ENCODE peak calls at places on chromosomes 1 and 21, in four cellular contexts. W is GM12878, N is HepG2, G is H1. V is an unnamed sample.
A peak's percentile ranks its signal among the peaks of the same experiment; 100 is the strongest.

GRCh38 chr1:99457381-99458165 is 188.3 kb upstream of the PALMD start:
- DNase-seq in N (no peak), G (no peak), W (no peak), V (no peak)

GRCh38 chr1:168499094-168500049 is 44.4 kb downstream of the XCL2 start:
- DNase-seq in W (no peak), G (no peak), N (no peak), V (no peak)

GRCh38 chr1:36157115-36157903 is 1.3 kb downstream of the MAP7D1 start:
- DNase-seq in G (no peak), N (no peak), W (no peak), V (peak; percentile 46)

GRCh38 chr1:159067699-159068621 is 8.6 kb downstream of the AIM2 start:
- DNase-seq in W (peak; percentile 86), G (no peak), N (no peak), V (peak; percentile 5)

GRCh38 chr1:99565606-99566289 is 80.2 kb upstream of the PALMD start:
- DNase-seq in N (peak; percentile 60), W (no peak), G (no peak), V (no peak)

GRCh38 chr1:39631361-39632331 is 7.8 kb downstream of the HEYL start:
- DNase-seq in W (no peak), G (no peak), N (no peak), V (peak; percentile 27)

GRCh38 chr1:145960468-145961108 is 2.8 kb upstream of the LIX1L start:
- DNase-seq in N (peak; percentile 56), W (no peak), G (peak; percentile 92), V (no peak)

GRCh38 chr1:100353988-100354387 is 1.7 kb downstream of the CDC14A start:
- DNase-seq in G (no peak), W (no peak), N (peak; percentile 82), V (no peak)

GRCh38 chr1:218592688-218593087 is 247.6 kb downstream of the TGFB2 start:
- DNase-seq in G (no peak), W (no peak), N (peak; percentile 10), V (no peak)

GRCh38 chr1:36306902-36307456 is 811 bp downstream of the SH3D21 start:
- DNase-seq in G (peak; percentile 97), N (peak; percentile 90), W (peak; percentile 80), V (peak; percentile 100)

GRCh38 chr1:6028042-6028895 is 17.4 kb upstream of the KCNAB2 start:
- DNase-seq in W (no peak), N (no peak), G (no peak), V (no peak)

GRCh38 chr1:116514708-116515525 is 55.9 kb downstream of the CD58 start:
- DNase-seq in N (no peak), W (peak; percentile 88), G (no peak), V (no peak)

GRCh38 chr1:48543854-48544253 is 71.8 kb upstream of the SPATA6 start:
- DNase-seq in N (no peak), G (no peak), W (no peak), V (no peak)

GRCh38 chr21:36646645-36647044 is 52.3 kb upstream of the SIM2 start:
- DNase-seq in G (no peak), W (no peak), N (no peak), V (no peak)

GRCh38 chr1:226002667-226003501 is 3.7 kb upstream of the SDE2 start:
- DNase-seq in N (no peak), W (no peak), G (peak; percentile 80), V (peak; percentile 93)

GRCh38 chr1:219088778-219089557 is 84.7 kb upstream of the LYPLAL1 start:
- DNase-seq in W (peak; percentile 61), G (no peak), N (peak; percentile 28), V (peak; percentile 92)

GRCh38 chr1:187413770-187414169 is 585.0 kb downstream of the PLA2G4A start:
- DNase-seq in G (no peak), N (no peak), W (no peak), V (no peak)

GRCh38 chr1:116474921-116475849 is 95.6 kb downstream of the CD58 start:
- DNase-seq in W (no peak), G (no peak), N (peak; percentile 98), V (no peak)

GRCh38 chr1:32758177-32758794 is 55.7 kb upstream of the SYNC start:
- DNase-seq in N (no peak), G (no peak), W (no peak), V (peak; percentile 45)

GRCh38 chr1:19042675-19043578 is 86.5 kb upstream of the IFFO2 start:
- DNase-seq in G (no peak), N (no peak), W (no peak), V (no peak)

GRCh38 chr21:46253610-46254124 is 25.1 kb upstream of the LSS start:
- DNase-seq in W (peak; percentile 89), G (no peak), N (no peak), V (peak; percentile 60)

GRCh38 chr1:184222561-184223157 is 164.2 kb upstream of the C1orf21 start:
- DNase-seq in G (peak; percentile 83), W (peak; percentile 11), N (peak; percentile 25), V (peak; percentile 64)

GRCh38 chr1:218751208-218751948 is 406.2 kb downstream of the TGFB2 start:
- DNase-seq in W (no peak), G (no peak), N (no peak), V (no peak)

GRCh38 chr1:56639210-56639609 is 5.9 kb upstream of the PRKAA2 start:
- DNase-seq in G (no peak), N (peak; percentile 69), W (no peak), V (no peak)

GRCh38 chr1:201506573-201507567 is at the start of gene CSRP1:
- DNase-seq in W (peak; percentile 39), N (no peak), G (no peak), V (peak; percentile 91)

GRCh38 chr1:244988521-244988920 is 124.2 kb upstream of the HNRNPU start:
- DNase-seq in N (no peak), W (no peak), G (no peak), V (no peak)

GRCh38 chr21:33670076-33670475 is 27.8 kb downstream of the ITSN1 start:
- DNase-seq in G (no peak), N (no peak), W (no peak), V (no peak)

GRCh38 chr1:33312413-33312749 is 8.5 kb downstream of the A3GALT2 start:
- DNase-seq in G (no peak), W (no peak), N (no peak), V (no peak)

GRCh38 chr1:170836146-170836545 is 99.2 kb upstream of the MROH9 start:
- DNase-seq in N (no peak), W (no peak), G (no peak), V (no peak)

GRCh38 chr1:51264470-51264869 is 28.4 kb downstream of the RNF11 start:
- DNase-seq in N (no peak), W (no peak), G (no peak), V (no peak)

GRCh38 chr1:206511362-206512064 is 4.2 kb downstream of the RASSF5 start:
- DNase-seq in G (no peak), N (no peak), W (no peak), V (no peak)
- TF ChIP-seq SRF in G (no peak), N (no peak), W (no peak), V (no peak)

DNA sequence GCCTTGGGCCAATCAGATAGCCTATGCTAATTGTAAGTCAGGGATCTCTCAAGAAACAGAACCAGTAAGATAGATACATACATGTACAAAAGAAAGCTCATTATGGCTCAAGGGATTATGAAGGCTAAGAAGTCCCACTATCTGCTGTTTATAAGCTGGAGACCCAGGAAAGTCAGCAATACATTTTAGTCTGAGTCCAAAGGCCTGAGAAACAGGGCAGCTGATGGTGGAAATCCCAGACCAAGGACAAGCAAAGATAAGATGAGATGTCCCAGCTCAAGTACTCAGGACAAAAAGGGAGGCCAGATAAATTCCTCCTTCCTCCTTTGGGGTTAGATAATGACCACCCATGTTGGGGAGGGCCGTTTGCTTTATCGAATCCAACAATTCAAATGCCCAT is 269.9 kb downstream of the AJAP1 start:
- DNase-seq in G (no peak), N (no peak), W (no peak), V (no peak)
- TF ChIP-seq TAF1 in G (no peak), N (no peak), W (no peak), V (no peak)

GRCh38 chr1:151259351-151259750 is 4.8 kb downstream of the PSMD4 start:
- DNase-seq in N (no peak), W (no peak), G (no peak), V (no peak)

GRCh38 chr1:151254217-151255213 is at the start of gene PSMD4:
- DNase-seq in G (peak; percentile 94), W (peak; percentile 96), N (peak; percentile 94), V (peak; percentile 99)

GRCh38 chr1:151251656-151252470 is 2.7 kb upstream of the PSMD4 start:
- DNase-seq in N (peak; percentile 78), G (peak; percentile 51), W (no peak), V (peak; percentile 73)

DNA sequence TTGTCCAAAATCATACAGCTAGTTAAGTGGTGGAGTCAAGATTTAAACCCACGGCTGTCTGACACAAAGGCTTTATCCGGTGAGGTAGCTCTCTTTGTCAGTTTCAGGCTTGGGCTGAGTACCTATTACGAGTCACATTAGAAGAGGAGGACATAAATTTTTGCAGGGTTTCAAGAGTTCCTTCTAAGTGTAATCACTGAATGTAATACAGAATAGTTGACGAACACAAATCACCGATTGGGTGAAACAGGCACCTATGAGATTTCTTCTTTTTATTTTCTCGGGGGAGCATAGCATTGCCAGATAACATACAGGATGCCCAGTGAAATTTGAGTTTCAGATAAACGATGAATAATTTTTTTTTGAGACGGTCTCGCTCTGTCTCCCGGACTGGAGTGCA is 847 bp downstream of the PSMD4 start:
- DNase-seq in N (no peak), W (no peak), G (no peak), V (no peak)
- TF ChIP-seq SRF in N (no peak), W (no peak), G (no peak), V (no peak)

DNA sequence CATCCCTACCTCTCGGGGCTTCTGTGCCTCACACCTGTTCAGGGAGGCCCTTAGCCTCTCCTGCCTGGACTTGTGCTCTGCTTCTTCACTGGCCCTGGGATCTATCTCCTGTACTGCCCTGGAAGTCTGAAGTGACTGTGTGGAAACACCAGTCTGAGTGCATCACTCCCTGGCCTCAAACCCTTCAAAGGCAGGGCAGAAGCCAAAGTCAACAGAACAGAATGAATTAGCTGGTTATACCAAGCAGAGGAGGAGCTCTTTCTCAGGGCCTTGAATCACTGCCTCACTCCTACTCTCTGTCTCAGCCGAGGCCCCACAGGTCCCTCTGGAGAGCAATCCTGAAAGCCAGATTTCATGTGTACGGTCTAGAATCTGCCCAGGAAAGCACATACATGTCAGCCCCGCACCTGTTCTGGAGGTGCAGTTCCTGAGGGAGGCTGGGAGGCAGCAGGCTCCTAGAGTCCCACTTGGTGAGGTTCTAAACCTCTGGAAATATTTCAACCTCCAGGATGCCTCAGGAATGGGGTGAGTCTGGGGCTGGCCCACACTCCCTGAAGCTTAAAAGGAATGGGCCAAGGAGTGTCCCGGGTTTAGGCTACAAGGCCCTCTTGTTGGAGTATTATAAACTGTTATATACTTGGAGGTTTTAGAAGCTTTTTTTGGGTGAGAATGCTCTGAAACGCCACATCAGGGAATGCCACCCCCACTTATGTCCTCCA is 98.3 kb downstream of the ABCA4 start:
- DNase-seq in G (no peak), W (no peak), N (peak; percentile 81), V (no peak)
- TF ChIP-seq TAF1 in G (no peak), W (no peak), N (no peak), V (no peak)